ENCODE peak calls at places on chromosome 4, in six cellular contexts. One of them, this sample, is unnamed.

GRCh38 chr4:65670331-65671031 is at the start of gene EPHA5:
- DNase-seq in trophoblast cell: peak
- DNase-seq in neural progenitor cell: peak
- DNase-seq in GM23338: peak
- DNase-seq in H1: peak
- DNase-seq in PC-3: peak
- DNase-seq in this sample: peak

GRCh38 chr4:1472148-1472797 is 66.0 kb upstream of the NKX1-1 start:
- DNase-seq in GM23338: peak
- DNase-seq in H1: no peak
- DNase-seq in neural progenitor cell: no peak
- DNase-seq in trophoblast cell: no peak
- DNase-seq in PC-3: no peak
- DNase-seq in this sample: no peak

GRCh38 chr4:17597517-17597916 is 16.9 kb upstream of the MED28 start:
- DNase-seq in GM23338: peak
- DNase-seq in PC-3: peak
- DNase-seq in neural progenitor cell: no peak
- DNase-seq in H1: no peak
- DNase-seq in trophoblast cell: no peak
- DNase-seq in this sample: peak

GRCh38 chr4:132383571-132384199 is 765.4 kb upstream of the PCDH10 start:
- DNase-seq in GM23338: no peak
- DNase-seq in PC-3: peak
- DNase-seq in trophoblast cell: no peak
- DNase-seq in neural progenitor cell: no peak
- DNase-seq in H1: no peak
- DNase-seq in this sample: no peak

GRCh38 chr4:67885727-67886126 is 1.9 kb upstream of the TMPRSS11D start:
- DNase-seq in PC-3: peak
- DNase-seq in H1: no peak
- DNase-seq in trophoblast cell: peak
- DNase-seq in GM23338: no peak
- DNase-seq in neural progenitor cell: no peak
- DNase-seq in this sample: peak

GRCh38 chr4:82648356-82648755 is 86.6 kb upstream of the TMEM150C start:
- DNase-seq in H1: no peak
- DNase-seq in neural progenitor cell: no peak
- DNase-seq in trophoblast cell: no peak
- DNase-seq in GM23338: no peak
- DNase-seq in PC-3: peak
- DNase-seq in this sample: no peak

GRCh38 chr4:71456841-71457240 is 118.0 kb downstream of the SLC4A4 start:
- DNase-seq in neural progenitor cell: no peak
- DNase-seq in GM23338: no peak
- DNase-seq in H1: no peak
- DNase-seq in trophoblast cell: peak
- DNase-seq in PC-3: peak
- DNase-seq in this sample: no peak

GRCh38 chr4:95190751-95191436 is 357.9 kb downstream of the UNC5C start:
- DNase-seq in trophoblast cell: peak
- DNase-seq in neural progenitor cell: peak
- DNase-seq in H1: no peak
- DNase-seq in GM23338: no peak
- DNase-seq in PC-3: peak
- DNase-seq in this sample: no peak

GRCh38 chr4:6900956-6901355 is 8.7 kb upstream of the TBC1D14 start:
- DNase-seq in trophoblast cell: no peak
- DNase-seq in H1: no peak
- DNase-seq in GM23338: no peak
- DNase-seq in neural progenitor cell: no peak
- DNase-seq in PC-3: no peak
- DNase-seq in this sample: no peak

GRCh38 chr4:86961605-86962295 is 26.9 kb downstream of the AFF1 start:
- DNase-seq in H1: no peak
- DNase-seq in trophoblast cell: no peak
- DNase-seq in GM23338: no peak
- DNase-seq in PC-3: no peak
- DNase-seq in neural progenitor cell: no peak
- DNase-seq in this sample: no peak

GRCh38 chr4:121950680-121951569 is 935 bp downstream of the TRPC3 start:
- DNase-seq in trophoblast cell: no peak
- DNase-seq in GM23338: peak
- DNase-seq in neural progenitor cell: peak
- DNase-seq in H1: peak
- DNase-seq in PC-3: no peak
- DNase-seq in this sample: peak

GRCh38 chr4:87103691-87104187 is 116.7 kb downstream of the KLHL8 start:
- DNase-seq in H1: no peak
- DNase-seq in trophoblast cell: peak
- DNase-seq in GM23338: no peak
- DNase-seq in neural progenitor cell: no peak
- DNase-seq in PC-3: peak
- DNase-seq in this sample: peak

GRCh38 chr4:28369504-28369903 is 1508.9 kb downstream of the STIM2 start:
- DNase-seq in GM23338: no peak
- DNase-seq in H1: no peak
- DNase-seq in trophoblast cell: no peak
- DNase-seq in PC-3: no peak
- DNase-seq in neural progenitor cell: no peak
- DNase-seq in this sample: peak

GRCh38 chr4:103648541-103648940 is 71.2 kb downstream of the TACR3 start:
- DNase-seq in PC-3: no peak
- DNase-seq in neural progenitor cell: no peak
- DNase-seq in trophoblast cell: no peak
- DNase-seq in H1: no peak
- DNase-seq in GM23338: no peak
- DNase-seq in this sample: no peak

GRCh38 chr4:125838924-125839323 is 524.2 kb downstream of the FAT4 start:
- DNase-seq in PC-3: no peak
- DNase-seq in GM23338: no peak
- DNase-seq in H1: no peak
- DNase-seq in trophoblast cell: no peak
- DNase-seq in neural progenitor cell: no peak
- DNase-seq in this sample: no peak

GRCh38 chr4:94559351-94559806 is 107.6 kb downstream of the PDLIM5 start:
- DNase-seq in H1: no peak
- DNase-seq in trophoblast cell: no peak
- DNase-seq in PC-3: peak
- DNase-seq in neural progenitor cell: no peak
- DNase-seq in GM23338: no peak
- DNase-seq in this sample: no peak

GRCh38 chr4:69832326-69833030 is 27.5 kb downstream of the SULT1E1 start:
- DNase-seq in trophoblast cell: no peak
- DNase-seq in GM23338: no peak
- DNase-seq in H1: no peak
- DNase-seq in neural progenitor cell: no peak
- DNase-seq in PC-3: no peak
- DNase-seq in this sample: no peak

GRCh38 chr4:102687982-102688433 is 72.8 kb downstream of the MANBA start:
- DNase-seq in trophoblast cell: no peak
- DNase-seq in PC-3: no peak
- DNase-seq in GM23338: no peak
- DNase-seq in neural progenitor cell: no peak
- DNase-seq in H1: no peak
- DNase-seq in this sample: no peak

GRCh38 chr4:145907827-145908226 is 30.8 kb downstream of the ZNF827 start:
- DNase-seq in H1: no peak
- DNase-seq in trophoblast cell: no peak
- DNase-seq in GM23338: no peak
- DNase-seq in PC-3: no peak
- DNase-seq in neural progenitor cell: no peak
- DNase-seq in this sample: no peak

GRCh38 chr4:108148316-108148715 is 20.4 kb downstream of the LEF1 start:
- DNase-seq in GM23338: no peak
- DNase-seq in trophoblast cell: no peak
- DNase-seq in neural progenitor cell: no peak
- DNase-seq in PC-3: no peak
- DNase-seq in H1: no peak
- DNase-seq in this sample: no peak

DNA sequence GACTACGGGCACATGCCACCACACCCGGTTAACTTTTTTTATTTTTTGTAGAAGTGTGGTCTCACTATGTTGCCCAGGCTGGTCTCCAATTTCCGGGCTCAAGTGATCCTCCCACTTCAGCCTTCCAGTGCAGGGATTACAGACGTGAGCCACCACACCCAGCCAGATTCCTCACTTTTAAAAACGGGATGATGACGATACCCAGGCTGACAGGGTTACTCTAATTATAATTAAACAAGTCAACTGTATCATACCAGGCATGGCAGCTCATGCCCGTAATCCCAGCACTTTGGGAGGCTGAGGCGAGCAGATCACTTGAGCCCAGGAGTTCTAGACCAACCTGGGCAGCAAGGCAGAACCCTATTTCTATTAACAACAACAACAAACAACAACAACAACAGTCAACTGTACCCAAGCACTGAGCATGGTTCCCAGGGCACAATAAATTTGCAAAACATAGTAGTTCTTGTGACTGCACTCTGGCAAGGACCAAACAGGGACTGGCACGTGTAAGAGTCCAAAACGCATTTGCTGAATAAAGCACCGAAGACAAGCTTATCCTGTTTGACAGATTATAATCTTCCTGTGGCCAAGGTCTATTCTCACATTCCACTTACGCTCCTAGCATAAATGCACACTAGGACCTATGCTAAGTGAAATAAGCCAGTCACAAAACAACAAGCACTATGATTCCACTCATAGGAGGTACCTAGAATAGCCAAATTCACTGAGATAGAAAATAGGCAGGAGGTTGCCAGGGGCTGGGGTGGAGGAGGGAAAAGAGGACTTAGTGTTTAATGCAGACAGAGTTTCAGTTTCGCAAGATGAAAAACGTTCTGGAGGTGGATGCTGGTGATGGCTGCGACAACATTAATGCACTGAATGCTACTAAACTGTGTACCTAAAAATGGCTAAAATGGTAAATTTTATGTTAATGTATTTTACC is 77.5 kb downstream of the IRF2 start:
- DNase-seq in GM23338: no peak
- DNase-seq in PC-3: no peak
- DNase-seq in neural progenitor cell: no peak
- DNase-seq in H1: no peak
- DNase-seq in trophoblast cell: no peak
- DNase-seq in this sample: no peak
- H3K27ac ChIP-seq in GM23338: no peak
- H3K27ac ChIP-seq in PC-3: no peak
- H3K27ac ChIP-seq in neural progenitor cell: no peak
- H3K27ac ChIP-seq in H1: no peak
- H3K27ac ChIP-seq in trophoblast cell: no peak
- H3K27ac ChIP-seq in this sample: no peak

DNA sequence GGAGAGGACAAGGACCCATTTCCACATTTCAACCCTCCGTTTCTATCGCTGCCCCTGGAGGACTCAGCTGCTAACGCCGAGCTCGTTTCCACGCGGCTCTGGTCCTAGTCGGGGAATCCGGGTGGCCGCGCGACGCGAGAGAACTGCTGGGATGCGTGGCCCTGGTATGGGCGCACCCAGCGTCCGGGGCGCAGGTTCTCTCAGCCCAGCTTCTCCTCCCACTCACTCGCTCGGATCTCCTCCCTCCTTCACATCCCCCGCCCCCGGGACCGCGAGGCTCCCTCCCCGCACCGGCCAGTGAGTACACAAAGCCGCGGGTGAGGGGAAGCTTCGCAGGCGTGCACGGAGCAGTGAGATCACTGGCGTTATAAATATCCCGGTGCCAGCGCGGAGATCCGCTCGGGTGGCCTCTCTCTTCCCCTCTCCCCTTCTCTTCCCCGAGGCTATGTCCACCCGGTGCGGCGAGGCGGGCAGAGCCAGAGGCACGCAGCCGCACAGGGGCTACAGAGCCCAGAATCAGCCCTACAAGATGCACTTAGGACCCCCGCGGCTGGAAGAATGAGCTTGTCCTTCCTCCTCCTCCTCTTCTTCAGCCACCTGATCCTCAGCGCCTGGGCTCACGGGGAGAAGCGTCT is at the start of gene FGF5:
- DNase-seq in neural progenitor cell: peak
- DNase-seq in PC-3: peak
- DNase-seq in trophoblast cell: no peak
- DNase-seq in GM23338: peak
- DNase-seq in H1: peak
- DNase-seq in this sample: peak
- H2AFZ ChIP-seq in neural progenitor cell: peak
- H2AFZ ChIP-seq in PC-3: peak
- H2AFZ ChIP-seq in trophoblast cell: no peak
- H2AFZ ChIP-seq in GM23338: peak
- H2AFZ ChIP-seq in H1: peak
- H2AFZ ChIP-seq in this sample: peak

GRCh38 chr4:47084795-47085194 is 53.4 kb downstream of the GABRB1 start:
- DNase-seq in H1: no peak
- DNase-seq in GM23338: no peak
- DNase-seq in trophoblast cell: no peak
- DNase-seq in neural progenitor cell: no peak
- DNase-seq in PC-3: no peak
- DNase-seq in this sample: no peak

GRCh38 chr4:47084111-47084510 is 52.7 kb downstream of the GABRB1 start:
- DNase-seq in H1: no peak
- DNase-seq in GM23338: no peak
- DNase-seq in PC-3: no peak
- DNase-seq in neural progenitor cell: no peak
- DNase-seq in trophoblast cell: no peak
- DNase-seq in this sample: no peak

DNA sequence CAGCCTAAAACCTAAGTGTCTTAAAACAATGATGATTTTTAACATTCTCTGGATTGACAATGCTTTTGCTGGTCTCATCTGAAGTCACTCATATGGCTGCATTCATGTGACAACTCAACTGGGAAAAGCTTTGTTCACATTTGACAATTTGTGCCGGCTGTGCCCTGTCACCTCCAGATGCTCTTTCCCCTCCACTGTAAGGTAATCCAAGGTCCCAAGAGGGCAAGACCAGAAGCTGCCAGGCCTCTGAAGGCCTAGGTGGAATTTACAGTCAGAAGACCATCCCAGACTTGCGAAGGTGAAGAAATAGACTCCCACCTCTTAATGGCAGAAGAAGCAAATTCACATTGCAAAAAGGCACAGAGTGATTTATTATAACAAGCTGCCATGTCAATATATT is 54.3 kb downstream of the GABRB1 start:
- DNase-seq in GM23338: no peak
- DNase-seq in PC-3: no peak
- DNase-seq in neural progenitor cell: no peak
- DNase-seq in trophoblast cell: no peak
- DNase-seq in H1: no peak
- DNase-seq in this sample: no peak
- H3K27ac ChIP-seq in GM23338: no peak
- H3K27ac ChIP-seq in PC-3: no peak
- H3K27ac ChIP-seq in neural progenitor cell: no peak
- H3K27ac ChIP-seq in trophoblast cell: no peak
- H3K27ac ChIP-seq in H1: no peak
- H3K27ac ChIP-seq in this sample: no peak

GRCh38 chr4:180057891-180058643 is 2185.1 kb upstream of the TENM3 start:
- DNase-seq in GM23338: peak
- DNase-seq in neural progenitor cell: peak
- DNase-seq in PC-3: no peak
- DNase-seq in trophoblast cell: no peak
- DNase-seq in H1: peak
- DNase-seq in this sample: no peak
- H2AFZ ChIP-seq in GM23338: peak
- H2AFZ ChIP-seq in neural progenitor cell: peak
- H2AFZ ChIP-seq in PC-3: no peak
- H2AFZ ChIP-seq in trophoblast cell: peak
- H2AFZ ChIP-seq in H1: peak
- H2AFZ ChIP-seq in this sample: peak

This sample was measured in endothelial cell of umbilical vein.